ENCODE peak calls at places on chromosome 20, in four cellular contexts. B is astrocyte, Y is hepatocyte, S is A549. F is an unnamed sample.

GRCh38 chr20:41182296-41183212 is 45.2 kb downstream of the PLCG1 start:
- DNase-seq in B (no peak), Y (peak; percentile 2), S (no peak), F (no peak)

GRCh38 chr20:56706867-56707360 is 77.8 kb downstream of the TFAP2C start:
- DNase-seq in B (no peak), Y (no peak), S (no peak), F (peak; percentile 26)

GRCh38 chr20:24910461-24910860 is 38.6 kb upstream of the CST7 start:
- DNase-seq in B (no peak), Y (no peak), S (no peak), F (no peak)

GRCh38 chr20:4482378-4482777 is 239.3 kb upstream of the PRND start:
- DNase-seq in B (no peak), Y (no peak), S (no peak), F (no peak)

GRCh38 chr20:47286681-47287080 is 69.8 kb downstream of the ZMYND8 start:
- DNase-seq in B (no peak), Y (no peak), S (no peak), F (no peak)

GRCh38 chr20:41004561-41005360 is 23.9 kb upstream of the TOP1 start:
- DNase-seq in B (peak; percentile 22), Y (no peak), S (no peak), F (peak; percentile 43)

GRCh38 chr20:40869416-40870147 is 159.0 kb upstream of the TOP1 start:
- DNase-seq in B (no peak), Y (no peak), S (no peak), F (no peak)

GRCh38 chr20:6489361-6490154 is 277.9 kb upstream of the BMP2 start:
- DNase-seq in B (peak; percentile 73), Y (peak; percentile 78), S (peak; percentile 20), F (peak; percentile 75)

GRCh38 chr20:59010995-59011873 is 4.2 kb upstream of the CTSZ start:
- DNase-seq in B (peak; percentile 91), Y (no peak), S (no peak), F (peak; percentile 64)

GRCh38 chr20:11686195-11686594 is 231.5 kb upstream of the BTBD3 start:
- DNase-seq in B (no peak), Y (no peak), S (no peak), F (no peak)

GRCh38 chr20:10040070-10040970 is 5.5 kb downstream of the ANKEF1 start:
- DNase-seq in B (peak; percentile 76), Y (no peak), S (peak; percentile 60), F (peak; percentile 85)
- H3K4me2 ChIP-seq in B (peak overlapping the region; percentile 24), Y (no peak overlapping the region), S (peak overlapping the region; percentile 43), F (no peak overlapping the region)

GRCh38 chr20:20462185-20462584 is 94.3 kb downstream of the INSM1 start:
- DNase-seq in B (no peak), Y (no peak), S (no peak), F (no peak)

GRCh38 chr20:20461526-20461925 is 93.6 kb downstream of the INSM1 start:
- DNase-seq in B (no peak), Y (no peak), S (no peak), F (no peak)

GRCh38 chr20:20463933-20464374 is 96.0 kb downstream of the INSM1 start:
- DNase-seq in B (peak; percentile 68), Y (no peak), S (no peak), F (peak; percentile 71)

GRCh38 chr20:20466341-20466879 is 98.5 kb downstream of the INSM1 start:
- DNase-seq in B (peak; percentile 89), Y (no peak), S (no peak), F (peak; percentile 81)

GRCh38 chr20:20465259-20465658 is 97.4 kb downstream of the INSM1 start:
- DNase-seq in B (no peak), Y (no peak), S (no peak), F (no peak)
- TF ChIP-seq CTCF in B (peak; percentile 17), Y (peak; percentile 15), S (peak; percentile 16), F (peak; percentile 57)

GRCh38 chr20:50715694-50716093 is 15.7 kb upstream of the PARD6B start:
- DNase-seq in B (no peak), Y (no peak), S (no peak), F (no peak)
- H3K4me2 ChIP-seq in B (no peak overlapping the region), Y (no peak overlapping the region), S (no peak overlapping the region), F (no peak overlapping the region)

GRCh38 chr20:31879143-31879987 is 8.9 kb downstream of the TTLL9 start:
- DNase-seq in B (peak; percentile 87), Y (peak; percentile 100), S (peak; percentile 98), F (peak; percentile 93)
- TF ChIP-seq CTCF in B (no peak), Y (no peak), S (no peak), F (no peak)

GRCh38 chr20:23636182-23636907 is 1.4 kb downstream of the CST3 start:
- DNase-seq in B (no peak), Y (no peak), S (no peak), F (no peak)
- H3K4me2 ChIP-seq in B (peak overlapping the region; percentile 96), Y (peak overlapping the region; percentile 89), S (peak overlapping the region; percentile 90), F (peak overlapping the region; percentile 94)

GRCh38 chr20:60206259-60206658 is 248.0 kb downstream of the CDH26 start:
- DNase-seq in B (peak; percentile 20), Y (peak; percentile 60), S (peak; percentile 27), F (peak; percentile 35)
- TF ChIP-seq CTCF in B (peak; percentile 35), Y (peak; percentile 42), S (peak; percentile 19), F (peak; percentile 71)

GRCh38 chr20:22575087-22575721 is 9.2 kb downstream of the FOXA2 start:
- DNase-seq in B (no peak), Y (no peak), S (peak; percentile 38), F (no peak)

GRCh38 chr20:22576733-22577514 is 7.4 kb downstream of the FOXA2 start:
- DNase-seq in B (no peak), Y (no peak), S (no peak), F (no peak)

GRCh38 chr20:22574545-22575086 is 9.8 kb downstream of the FOXA2 start:
- DNase-seq in B (no peak), Y (no peak), S (no peak), F (no peak)

GRCh38 chr20:22576273-22576672 is 8.1 kb downstream of the FOXA2 start:
- DNase-seq in B (no peak), Y (no peak), S (no peak), F (no peak)

DNA sequence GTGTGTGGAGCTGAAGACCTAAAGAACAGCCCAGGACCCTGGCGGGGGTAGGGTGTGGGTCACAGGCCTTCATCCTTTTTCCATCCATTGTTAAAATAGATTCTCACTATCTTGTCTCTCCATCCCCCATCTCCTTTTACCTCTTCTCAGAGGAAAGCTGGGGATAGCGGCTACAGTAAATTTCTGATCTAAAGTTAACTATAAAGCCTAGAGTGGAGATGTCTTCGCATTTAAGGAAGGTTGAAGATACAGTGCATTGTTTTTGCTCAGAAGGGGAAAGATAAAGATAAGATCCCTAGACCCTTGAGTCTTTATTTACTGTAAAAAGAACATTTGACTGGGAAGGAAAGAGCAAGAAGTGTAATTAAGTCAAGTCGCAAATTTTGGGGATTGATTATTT is 8.6 kb downstream of the FOXA2 start:
- DNase-seq in B (no peak), Y (no peak), S (no peak), F (no peak)
- H3K4me2 ChIP-seq in B (no peak overlapping the region), Y (peak overlapping the region; percentile 82), S (peak overlapping the region; percentile 29), F (no peak overlapping the region)